ENCODE peak calls at places on chromosomes 7 and 10, in seven cellular contexts. One of them, this sample, is unnamed.

GRCh38 chr7:138981332-138982203 is at the start of gene KIAA1549:
- DNase-seq in mesenchymal stem cell: peak
- DNase-seq in trophoblast cell: peak
- DNase-seq in neuronal stem cell: peak
- DNase-seq in H9: peak
- DNase-seq in H1: peak
- DNase-seq in mesendoderm: peak
- DNase-seq in this sample: peak

GRCh38 chr10:109701583-109702215 is 221.6 kb downstream of the XPNPEP1 start:
- DNase-seq in trophoblast cell: no peak
- DNase-seq in mesenchymal stem cell: no peak
- DNase-seq in mesendoderm: no peak
- DNase-seq in H1: no peak
- DNase-seq in H9: no peak
- DNase-seq in neuronal stem cell: no peak
- DNase-seq in this sample: no peak

GRCh38 chr7:32519763-32520162 is 24.5 kb downstream of the AVL9 start:
- DNase-seq in H1: no peak
- DNase-seq in neuronal stem cell: no peak
- DNase-seq in mesendoderm: no peak
- DNase-seq in mesenchymal stem cell: no peak
- DNase-seq in H9: no peak
- DNase-seq in trophoblast cell: no peak
- DNase-seq in this sample: no peak

GRCh38 chr10:119441921-119442757 is 100.4 kb downstream of the RGS10 start:
- DNase-seq in H9: no peak
- DNase-seq in neuronal stem cell: no peak
- DNase-seq in mesendoderm: no peak
- DNase-seq in H1: no peak
- DNase-seq in trophoblast cell: no peak
- DNase-seq in mesenchymal stem cell: no peak
- DNase-seq in this sample: no peak

GRCh38 chr10:133142523-133143199 is 17.4 kb upstream of the KNDC1 start:
- DNase-seq in trophoblast cell: no peak
- DNase-seq in H9: peak
- DNase-seq in mesendoderm: no peak
- DNase-seq in mesenchymal stem cell: no peak
- DNase-seq in neuronal stem cell: no peak
- DNase-seq in H1: no peak
- DNase-seq in this sample: no peak

GRCh38 chr10:79190740-79191261 is 122.0 kb downstream of the ZMIZ1 start:
- DNase-seq in neuronal stem cell: no peak
- DNase-seq in trophoblast cell: no peak
- DNase-seq in mesenchymal stem cell: no peak
- DNase-seq in H1: no peak
- DNase-seq in mesendoderm: no peak
- DNase-seq in H9: no peak
- DNase-seq in this sample: no peak

GRCh38 chr10:126384269-126384873 is 3.9 kb downstream of the ADAM12 start:
- DNase-seq in H9: no peak
- DNase-seq in neuronal stem cell: no peak
- DNase-seq in mesendoderm: no peak
- DNase-seq in H1: no peak
- DNase-seq in mesenchymal stem cell: peak
- DNase-seq in trophoblast cell: peak
- DNase-seq in this sample: peak

GRCh38 chr7:152459724-152460251 is 24.0 kb upstream of the KMT2C start:
- DNase-seq in trophoblast cell: peak
- DNase-seq in H1: no peak
- DNase-seq in neuronal stem cell: no peak
- DNase-seq in H9: no peak
- DNase-seq in mesenchymal stem cell: peak
- DNase-seq in mesendoderm: peak
- DNase-seq in this sample: peak

GRCh38 chr7:116218747-116219146 is 8.4 kb downstream of the TES start:
- DNase-seq in trophoblast cell: no peak
- DNase-seq in mesendoderm: no peak
- DNase-seq in H1: no peak
- DNase-seq in neuronal stem cell: no peak
- DNase-seq in H9: no peak
- DNase-seq in mesenchymal stem cell: no peak
- DNase-seq in this sample: no peak

GRCh38 chr10:79320785-79321493 is 26.3 kb upstream of the PPIF start:
- DNase-seq in H9: no peak
- DNase-seq in H1: no peak
- DNase-seq in mesendoderm: no peak
- DNase-seq in neuronal stem cell: no peak
- DNase-seq in trophoblast cell: peak
- DNase-seq in mesenchymal stem cell: peak
- DNase-seq in this sample: peak

GRCh38 chr7:7122701-7123281 is 59.6 kb upstream of the C1GALT1 start:
- DNase-seq in H9: no peak
- DNase-seq in neuronal stem cell: no peak
- DNase-seq in H1: no peak
- DNase-seq in trophoblast cell: no peak
- DNase-seq in mesenchymal stem cell: peak
- DNase-seq in mesendoderm: no peak
- DNase-seq in this sample: peak

GRCh38 chr7:66016131-66016461 is 34.1 kb upstream of the GUSB start:
- DNase-seq in trophoblast cell: peak
- DNase-seq in neuronal stem cell: no peak
- DNase-seq in mesenchymal stem cell: peak
- DNase-seq in mesendoderm: no peak
- DNase-seq in H9: no peak
- DNase-seq in H1: no peak
- DNase-seq in this sample: peak

GRCh38 chr7:90595801-90596683 is at the start of gene CDK14:
- DNase-seq in mesendoderm: peak
- DNase-seq in H1: peak
- DNase-seq in mesenchymal stem cell: peak
- DNase-seq in H9: peak
- DNase-seq in trophoblast cell: peak
- DNase-seq in neuronal stem cell: peak
- DNase-seq in this sample: peak

GRCh38 chr10:90174531-90174930 is 473.1 kb downstream of the KIF20B start:
- DNase-seq in mesenchymal stem cell: no peak
- DNase-seq in neuronal stem cell: no peak
- DNase-seq in H1: no peak
- DNase-seq in mesendoderm: no peak
- DNase-seq in H9: no peak
- DNase-seq in trophoblast cell: no peak
- DNase-seq in this sample: no peak

GRCh38 chr10:7956508-7956907 is 98.0 kb upstream of the GATA3 start:
- DNase-seq in trophoblast cell: no peak
- DNase-seq in H9: no peak
- DNase-seq in neuronal stem cell: no peak
- DNase-seq in mesenchymal stem cell: peak
- DNase-seq in mesendoderm: no peak
- DNase-seq in H1: no peak
- DNase-seq in this sample: peak

GRCh38 chr10:100485841-100486495 is 23.2 kb downstream of the WNT8B start:
- DNase-seq in H9: peak
- DNase-seq in mesendoderm: peak
- DNase-seq in mesenchymal stem cell: no peak
- DNase-seq in trophoblast cell: no peak
- DNase-seq in H1: peak
- DNase-seq in neuronal stem cell: peak
- DNase-seq in this sample: no peak

GRCh38 chr10:46232666-46233065 is 54.1 kb upstream of the ANTXRL start:
- DNase-seq in neuronal stem cell: no peak
- DNase-seq in mesenchymal stem cell: no peak
- DNase-seq in trophoblast cell: no peak
- DNase-seq in H9: peak
- DNase-seq in H1: peak
- DNase-seq in mesendoderm: no peak
- DNase-seq in this sample: no peak

GRCh38 chr10:123150986-123151738 is 3.0 kb upstream of the BUB3 start:
- DNase-seq in H1: peak
- DNase-seq in H9: peak
- DNase-seq in trophoblast cell: no peak
- DNase-seq in neuronal stem cell: peak
- DNase-seq in mesenchymal stem cell: peak
- DNase-seq in mesendoderm: peak
- DNase-seq in this sample: peak

GRCh38 chr10:101124933-101125332 is 6.2 kb upstream of the TLX1 start:
- DNase-seq in mesenchymal stem cell: no peak
- DNase-seq in H1: no peak
- DNase-seq in mesendoderm: no peak
- DNase-seq in trophoblast cell: no peak
- DNase-seq in neuronal stem cell: no peak
- DNase-seq in H9: no peak
- DNase-seq in this sample: no peak

GRCh38 chr7:103990991-103991390 is 1.5 kb upstream of the RELN start:
- DNase-seq in mesenchymal stem cell: no peak
- DNase-seq in H9: no peak
- DNase-seq in mesendoderm: no peak
- DNase-seq in neuronal stem cell: no peak
- DNase-seq in H1: no peak
- DNase-seq in trophoblast cell: no peak
- DNase-seq in this sample: no peak

GRCh38 chr10:97805096-97805879 is 33.5 kb upstream of the SFRP5 start:
- DNase-seq in mesendoderm: no peak
- DNase-seq in mesenchymal stem cell: no peak
- DNase-seq in trophoblast cell: no peak
- DNase-seq in H1: no peak
- DNase-seq in neuronal stem cell: no peak
- DNase-seq in H9: no peak
- DNase-seq in this sample: no peak

GRCh38 chr10:33286186-33286934 is 48.1 kb downstream of the NRP1 start:
- DNase-seq in mesendoderm: no peak
- DNase-seq in H1: no peak
- DNase-seq in neuronal stem cell: no peak
- DNase-seq in trophoblast cell: no peak
- DNase-seq in H9: no peak
- DNase-seq in mesenchymal stem cell: no peak
- DNase-seq in this sample: no peak

GRCh38 chr7:42192851-42193456 is 44.1 kb downstream of the GLI3 start:
- DNase-seq in mesenchymal stem cell: peak
- DNase-seq in trophoblast cell: no peak
- DNase-seq in mesendoderm: peak
- DNase-seq in H9: no peak
- DNase-seq in H1: no peak
- DNase-seq in neuronal stem cell: peak
- DNase-seq in this sample: peak

GRCh38 chr7:36526720-36527548 is 137.3 kb downstream of the ANLN start:
- DNase-seq in H1: no peak
- DNase-seq in H9: no peak
- DNase-seq in mesenchymal stem cell: peak
- DNase-seq in neuronal stem cell: no peak
- DNase-seq in mesendoderm: peak
- DNase-seq in trophoblast cell: peak
- DNase-seq in this sample: peak

GRCh38 chr7:157963526-157963925 is 624.1 kb downstream of the PTPRN2 start:
- DNase-seq in trophoblast cell: no peak
- DNase-seq in mesenchymal stem cell: no peak
- DNase-seq in H9: peak
- DNase-seq in mesendoderm: no peak
- DNase-seq in neuronal stem cell: no peak
- DNase-seq in H1: no peak
- DNase-seq in this sample: no peak

GRCh38 chr10:69106900-69107511 is 17.0 kb upstream of the VPS26A start:
- DNase-seq in mesendoderm: no peak
- DNase-seq in H9: no peak
- DNase-seq in mesenchymal stem cell: no peak
- DNase-seq in H1: no peak
- DNase-seq in neuronal stem cell: no peak
- DNase-seq in trophoblast cell: no peak
- DNase-seq in this sample: no peak

GRCh38 chr10:69101451-69102095 is 13.7 kb downstream of the SRGN start:
- DNase-seq in mesendoderm: no peak
- DNase-seq in H1: no peak
- DNase-seq in neuronal stem cell: no peak
- DNase-seq in trophoblast cell: no peak
- DNase-seq in H9: no peak
- DNase-seq in mesenchymal stem cell: peak
- DNase-seq in this sample: peak

GRCh38 chr10:69102429-69102828 is 14.5 kb downstream of the SRGN start:
- DNase-seq in H9: no peak
- DNase-seq in neuronal stem cell: no peak
- DNase-seq in H1: no peak
- DNase-seq in mesendoderm: no peak
- DNase-seq in trophoblast cell: no peak
- DNase-seq in mesenchymal stem cell: no peak
- DNase-seq in this sample: no peak

GRCh38 chr10:69104994-69105790 is 17.3 kb downstream of the SRGN start:
- DNase-seq in H9: no peak
- DNase-seq in trophoblast cell: no peak
- DNase-seq in mesendoderm: no peak
- DNase-seq in mesenchymal stem cell: no peak
- DNase-seq in neuronal stem cell: no peak
- DNase-seq in H1: no peak
- DNase-seq in this sample: no peak

GRCh38 chr10:69103784-69104183 is 15.9 kb downstream of the SRGN start:
- DNase-seq in H1: no peak
- DNase-seq in neuronal stem cell: no peak
- DNase-seq in H9: no peak
- DNase-seq in mesenchymal stem cell: no peak
- DNase-seq in mesendoderm: no peak
- DNase-seq in trophoblast cell: no peak
- DNase-seq in this sample: no peak
- H3K4ac ChIP-seq in H1: no peak
- H3K4ac ChIP-seq in neuronal stem cell: no peak
- H3K4ac ChIP-seq in H9: no peak
- H3K4ac ChIP-seq in mesenchymal stem cell: no peak
- H3K4ac ChIP-seq in mesendoderm: no peak
- H3K4ac ChIP-seq in trophoblast cell: no peak
- H3K4ac ChIP-seq in this sample: no peak

GRCh38 chr7:118152632-118153031 is 31.3 kb upstream of the LSM8 start:
- DNase-seq in H1: no peak
- DNase-seq in mesendoderm: no peak
- DNase-seq in trophoblast cell: no peak
- DNase-seq in neuronal stem cell: no peak
- DNase-seq in H9: no peak
- DNase-seq in mesenchymal stem cell: no peak
- DNase-seq in this sample: no peak
- H3K4ac ChIP-seq in H1: no peak
- H3K4ac ChIP-seq in mesendoderm: no peak
- H3K4ac ChIP-seq in trophoblast cell: no peak
- H3K4ac ChIP-seq in neuronal stem cell: no peak
- H3K4ac ChIP-seq in H9: no peak
- H3K4ac ChIP-seq in mesenchymal stem cell: no peak
- H3K4ac ChIP-seq in this sample: no peak

GRCh38 chr10:91908358-91909177 is 718 bp downstream of the FGFBP3 start:
- DNase-seq in H1: peak
- DNase-seq in H9: peak
- DNase-seq in mesendoderm: peak
- DNase-seq in trophoblast cell: peak
- DNase-seq in neuronal stem cell: no peak
- DNase-seq in mesenchymal stem cell: peak
- DNase-seq in this sample: peak
- H3K4ac ChIP-seq in H1: no peak
- H3K4ac ChIP-seq in H9: no peak
- H3K4ac ChIP-seq in mesendoderm: peak
- H3K4ac ChIP-seq in trophoblast cell: peak
- H3K4ac ChIP-seq in neuronal stem cell: peak
- H3K4ac ChIP-seq in mesenchymal stem cell: peak
- H3K4ac ChIP-seq in this sample: peak

DNA sequence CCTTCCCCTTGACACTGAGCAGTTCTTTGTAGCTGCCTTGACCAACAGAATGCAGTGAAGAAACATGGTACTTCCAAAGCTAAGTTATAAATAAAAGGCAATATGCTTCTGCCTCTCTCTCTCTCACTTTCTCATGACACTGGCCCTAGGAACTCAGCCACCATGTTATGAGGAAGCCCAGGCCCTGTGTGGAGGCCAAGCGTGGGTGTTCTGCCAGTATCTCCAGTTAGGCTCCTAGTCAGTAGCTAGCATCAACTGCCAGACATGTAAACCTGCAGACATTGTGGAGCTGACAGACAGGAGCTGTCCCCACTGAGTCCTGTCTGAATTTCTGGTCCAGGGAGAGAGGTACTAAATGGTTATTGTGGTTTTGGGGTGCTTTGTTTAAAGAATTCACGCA is 45.2 kb downstream of the TMEM209 start:
- DNase-seq in trophoblast cell: no peak
- DNase-seq in H9: no peak
- DNase-seq in H1: no peak
- DNase-seq in mesendoderm: no peak
- DNase-seq in mesenchymal stem cell: no peak
- DNase-seq in neuronal stem cell: no peak
- DNase-seq in this sample: no peak
- H3K4ac ChIP-seq in trophoblast cell: no peak
- H3K4ac ChIP-seq in H9: no peak
- H3K4ac ChIP-seq in H1: no peak
- H3K4ac ChIP-seq in mesendoderm: no peak
- H3K4ac ChIP-seq in mesenchymal stem cell: no peak
- H3K4ac ChIP-seq in neuronal stem cell: no peak
- H3K4ac ChIP-seq in this sample: no peak

This sample was measured in IMR-90.